ENCODE peak calls at places on chromosomes 1 and 21, in ten cellular contexts. E is activated T-cell treated with anti-CD3 and anti-CD28 coated beads for 24 hours; T is HL-60; U is GM03348; N is AG08395; J is CD8-positive, alpha-beta T cell; C is T-helper 2 cell; I is kidney epithelial cell; Z is HCT116; H is body of pancreas. K is an unnamed sample.

GRCh38 chr1:27148591-27148990 is 6.3 kb downstream of the SLC9A1 start:
- DNase-seq in E (no peak), Z (no peak), T (no peak), J (no peak), C (no peak), I (no peak), H (no peak), N (no peak), U (no peak), K (no peak)

GRCh38 chr1:242784807-242785206 is 260.3 kb upstream of the PLD5 start:
- DNase-seq in C (no peak), I (no peak), E (no peak), N (peak; percentile 55), H (no peak), J (no peak), U (peak; percentile 12), T (no peak), Z (no peak), K (no peak)

GRCh38 chr1:6331543-6332246 is 61.9 kb downstream of the ACOT7 start:
- DNase-seq in U (no peak), Z (no peak), T (no peak), I (no peak), E (no peak), C (no peak), H (no peak), N (no peak), J (no peak), K (no peak)

GRCh38 chr1:45205000-45205909 is 1.1 kb downstream of the ZSWIM5 start:
- DNase-seq in C (no peak), N (peak; percentile 31), E (peak; percentile 7), H (peak; percentile 59), T (no peak), Z (no peak), J (peak; percentile 13), I (no peak), U (peak; percentile 56), K (no peak)

GRCh38 chr1:25116832-25117231 is 115.5 kb downstream of the SYF2 start:
- DNase-seq in N (no peak), Z (no peak), I (no peak), E (no peak), C (no peak), J (no peak), H (no peak), T (no peak), U (no peak), K (no peak)

GRCh38 chr21:26389971-26390641 is 183.0 kb downstream of the CYYR1 start:
- DNase-seq in N (peak; percentile 50), I (peak; percentile 78), J (no peak), H (no peak), U (peak; percentile 57), T (peak; percentile 42), E (no peak), C (no peak), Z (peak; percentile 34), K (peak; percentile 59)

GRCh38 chr1:23772049-23772853 is 6.0 kb upstream of the PITHD1 start:
- DNase-seq in Z (peak; percentile 64), H (peak; percentile 88), E (peak; percentile 81), J (peak; percentile 89), C (peak; percentile 67), I (no peak), N (peak; percentile 79), U (peak; percentile 85), T (peak; percentile 89), K (peak; percentile 35)

GRCh38 chr21:24861471-24861870 is 745.8 kb downstream of the MRPL39 start:
- DNase-seq in Z (no peak), J (no peak), N (no peak), T (no peak), H (no peak), U (no peak), E (no peak), C (no peak), I (no peak), K (no peak)